ENCODE peak calls at places on chromosomes 5 and 9, in eight cellular contexts. P, C, Z, J, S, Q, E and B are unnamed samples.

GRCh38 chr5:83632874-83633273 is 87.8 kb downstream of the HAPLN1 start:
- DNase-seq in P (no peak), C (peak), Z (no peak), J (peak), S (no peak), Q (peak), E (peak), B (no peak)

GRCh38 chr5:14766591-14766990 is 102.1 kb downstream of the OTULIN start:
- DNase-seq in P (no peak), C (no peak), Z (no peak), J (no peak), S (no peak), Q (no peak), E (no peak), B (no peak)

GRCh38 chr5:142000709-142001484 is 11.9 kb downstream of the GNPDA1 start:
- DNase-seq in P (no peak), C (no peak), Z (no peak), J (peak), S (no peak), Q (peak), E (no peak), B (no peak)

GRCh38 chr9:89623925-89624420 is 19.2 kb downstream of the GADD45G start:
- DNase-seq in P (no peak), C (no peak), Z (no peak), J (no peak), S (no peak), Q (no peak), E (no peak), B (peak)

GRCh38 chr5:59698774-59699173 is 194.8 kb downstream of the PDE4D start:
- DNase-seq in P (no peak), C (no peak), Z (no peak), J (no peak), S (no peak), Q (no peak), E (no peak), B (no peak)

GRCh38 chr5:14190194-14191164 is 47.3 kb downstream of the TRIO start:
- DNase-seq in P (no peak), C (peak), Z (no peak), J (peak), S (no peak), Q (peak), E (peak), B (no peak)

GRCh38 chr9:101711330-101711941 is 27.0 kb downstream of the GRIN3A start:
- DNase-seq in P (peak), C (peak), Z (no peak), J (peak), S (no peak), Q (no peak), E (no peak), B (no peak)

GRCh38 chr5:173671121-173671949 is 54.9 kb upstream of the BOD1 start:
- DNase-seq in P (no peak), C (no peak), Z (no peak), J (peak), S (no peak), Q (no peak), E (peak), B (no peak)

GRCh38 chr9:135144581-135145108 is 57.2 kb downstream of the OLFM1 start:
- DNase-seq in P (no peak), C (no peak), Z (no peak), J (no peak), S (no peak), Q (no peak), E (no peak), B (no peak)

GRCh38 chr5:142644640-142645361 is 41.1 kb downstream of the FGF1 start:
- DNase-seq in P (no peak), C (peak), Z (no peak), J (peak), S (no peak), Q (peak), E (peak), B (no peak)

GRCh38 chr9:96418920-96419690 is 935 bp upstream of the ZNF367 start:
- DNase-seq in P (peak), C (peak), Z (peak), J (peak), S (peak), Q (peak), E (peak), B (peak)

GRCh38 chr9:130987738-130988399 is 21.1 kb upstream of the LAMC3 start:
- DNase-seq in P (no peak), C (no peak), Z (no peak), J (no peak), S (no peak), Q (no peak), E (no peak), B (no peak)

GRCh38 chr5:146785065-146785464 is 93.5 kb downstream of the PPP2R2B start:
- DNase-seq in P (no peak), C (no peak), Z (no peak), J (peak), S (no peak), Q (no peak), E (no peak), B (no peak)

GRCh38 chr9:82961504-82962125 is 101.3 kb downstream of the RASEF start:
- DNase-seq in P (peak), C (peak), Z (peak), J (peak), S (no peak), Q (peak), E (peak), B (no peak)

GRCh38 chr5:143219696-143220095 is 183.8 kb downstream of the NR3C1 start:
- DNase-seq in P (no peak), C (no peak), Z (no peak), J (peak), S (no peak), Q (no peak), E (peak), B (no peak)

GRCh38 chr5:160169326-160169725 is 50.1 kb upstream of the PWWP2A start:
- DNase-seq in P (no peak), C (no peak), Z (no peak), J (peak), S (no peak), Q (peak), E (peak), B (no peak)

GRCh38 chr5:174755103-174755502 is 30.7 kb downstream of the MSX2 start:
- DNase-seq in P (no peak), C (no peak), Z (no peak), J (peak), S (no peak), Q (no peak), E (peak), B (no peak)

GRCh38 chr5:14444161-14444560 is 137.4 kb upstream of the OTULINL start:
- DNase-seq in P (no peak), C (no peak), Z (no peak), J (no peak), S (no peak), Q (no peak), E (no peak), B (no peak)

GRCh38 chr5:125487231-125487630 is 740.8 kb upstream of the ZNF608 start:
- DNase-seq in P (no peak), C (no peak), Z (no peak), J (peak), S (no peak), Q (no peak), E (no peak), B (no peak)

GRCh38 chr9:105637787-105638395 is 24.4 kb upstream of the TAL2 start:
- DNase-seq in P (no peak), C (no peak), Z (no peak), J (peak), S (no peak), Q (peak), E (no peak), B (no peak)
- TF ChIP-seq CTCF in P (peak), C (peak), Z (peak), J (peak), S (peak), Q (peak), E (peak), B (peak)

DNA sequence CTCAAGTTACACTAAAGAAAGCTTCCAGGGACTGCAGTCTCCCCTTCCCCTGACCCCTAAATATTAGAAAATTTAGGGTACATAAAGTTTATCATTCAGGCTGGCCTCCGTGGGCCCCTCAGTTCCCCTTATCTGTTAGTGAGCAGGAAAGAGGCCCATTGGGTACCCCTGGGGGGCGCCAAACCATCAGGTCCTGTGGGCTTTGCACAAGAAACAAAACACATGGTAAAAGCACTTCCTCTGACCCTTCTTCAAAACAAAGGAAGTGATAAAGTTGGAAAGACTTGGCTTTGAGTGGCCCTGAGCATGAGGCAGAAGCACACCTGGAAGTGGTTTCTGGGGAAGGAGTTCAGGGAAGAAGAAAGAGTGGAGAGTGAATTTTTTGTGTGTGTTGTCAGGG is 213.0 kb downstream of the SMARCA2 start:
- DNase-seq in P (peak), C (no peak), Z (no peak), J (no peak), S (no peak), Q (no peak), E (no peak), B (no peak)
- TF ChIP-seq CTCF in P (peak), C (peak), Z (peak), J (peak), S (peak), Q (peak), E (peak), B (peak)

GRCh38 chr5:1671351-1671750 is 128.3 kb downstream of the MRPL36 start:
- DNase-seq in P (no peak), C (no peak), Z (no peak), J (no peak), S (no peak), Q (no peak), E (no peak), B (no peak)
- TF ChIP-seq CTCF in P (no peak), C (no peak), Z (no peak), J (no peak), S (no peak), Q (no peak), E (no peak), B (no peak)

GRCh38 chr9:92767078-92768054 is 2.7 kb upstream of the BICD2 start:
- DNase-seq in P (no peak), C (no peak), Z (no peak), J (no peak), S (no peak), Q (no peak), E (no peak), B (no peak)

GRCh38 chr9:92769276-92769675 is 4.6 kb upstream of the BICD2 start:
- DNase-seq in P (no peak), C (no peak), Z (no peak), J (no peak), S (no peak), Q (no peak), E (no peak), B (peak)

GRCh38 chr9:92773810-92774209 is 9.2 kb upstream of the BICD2 start:
- DNase-seq in P (no peak), C (no peak), Z (no peak), J (no peak), S (no peak), Q (no peak), E (no peak), B (no peak)

GRCh38 chr9:92771309-92771708 is 6.7 kb upstream of the BICD2 start:
- DNase-seq in P (no peak), C (no peak), Z (no peak), J (no peak), S (no peak), Q (peak), E (no peak), B (no peak)

DNA sequence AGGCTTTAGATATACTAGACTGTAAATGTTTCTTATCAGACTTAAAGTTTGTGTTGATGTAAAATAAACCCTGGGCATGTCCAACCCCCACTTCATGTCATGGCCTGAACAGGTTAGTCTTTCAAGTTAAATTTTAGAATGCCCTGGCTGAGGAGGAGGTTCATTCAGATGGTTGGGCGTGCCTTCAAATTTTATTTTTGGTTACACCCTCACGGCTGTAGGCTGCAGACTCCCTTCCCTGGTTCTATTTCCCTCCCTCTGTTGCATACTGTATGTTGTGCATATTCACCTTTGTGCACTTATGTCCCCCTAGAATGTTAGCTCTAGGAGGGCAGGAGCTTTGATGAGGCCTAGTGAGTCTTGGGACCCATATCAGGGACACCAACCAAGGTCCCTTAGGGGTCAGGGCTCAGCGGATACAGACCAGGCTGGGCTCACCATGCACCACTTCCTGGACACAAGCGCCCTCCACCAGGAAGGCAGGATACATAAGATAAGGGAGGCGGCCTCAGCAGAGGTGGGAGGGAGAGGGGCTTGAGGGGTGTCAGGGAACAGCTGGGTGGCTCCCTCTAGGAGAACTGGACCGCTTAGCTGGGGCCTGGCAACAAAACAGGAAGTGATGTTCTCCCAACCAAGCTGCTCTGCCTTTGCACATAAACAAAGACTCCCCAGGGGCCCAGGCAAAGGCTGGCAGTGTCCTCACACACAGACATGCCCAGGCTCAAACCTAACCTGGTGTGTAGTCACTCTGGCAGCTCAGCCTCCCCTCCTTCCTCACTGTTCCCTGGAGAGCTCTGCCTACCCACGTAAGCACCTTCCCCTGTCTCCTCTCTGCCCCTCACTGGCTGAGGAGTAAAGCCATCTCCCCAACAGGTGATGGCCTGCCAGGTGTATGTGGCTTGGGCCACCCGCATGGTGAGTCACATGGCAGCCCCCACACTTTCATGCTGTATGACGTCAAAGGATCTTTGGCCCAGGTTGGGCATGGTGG is 5.7 kb upstream of the BICD2 start:
- DNase-seq in P (no peak), C (no peak), Z (no peak), J (peak), S (peak), Q (peak), E (no peak), B (peak)
- TF ChIP-seq CTCF in P (no peak), C (no peak), Z (no peak), J (no peak), S (no peak), Q (peak), E (no peak), B (no peak)

DNA sequence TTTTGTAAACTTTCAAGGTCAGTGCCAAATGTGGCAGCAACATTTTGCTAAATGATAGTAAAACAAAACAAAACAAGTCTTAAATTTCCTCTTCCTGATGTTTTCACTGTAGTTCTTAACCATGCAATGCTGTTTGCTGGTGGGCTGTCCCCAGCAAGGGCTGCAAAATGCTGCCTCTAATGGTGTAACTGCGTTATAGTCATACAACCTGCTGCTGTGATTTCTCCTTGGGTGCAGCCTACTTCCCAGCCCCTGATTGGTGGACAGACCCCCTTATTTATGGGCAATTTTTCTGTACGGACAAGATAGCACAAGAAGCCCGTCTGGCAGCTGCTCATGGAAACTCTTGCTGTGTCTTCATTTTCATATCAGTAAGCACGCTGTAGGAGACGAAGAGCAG is 26.6 kb upstream of the PIP5K1B start:
- DNase-seq in P (peak), C (no peak), Z (no peak), J (peak), S (no peak), Q (no peak), E (no peak), B (no peak)
- TF ChIP-seq CTCF in P (peak), C (no peak), Z (peak), J (no peak), S (peak), Q (no peak), E (peak), B (no peak)

DNA sequence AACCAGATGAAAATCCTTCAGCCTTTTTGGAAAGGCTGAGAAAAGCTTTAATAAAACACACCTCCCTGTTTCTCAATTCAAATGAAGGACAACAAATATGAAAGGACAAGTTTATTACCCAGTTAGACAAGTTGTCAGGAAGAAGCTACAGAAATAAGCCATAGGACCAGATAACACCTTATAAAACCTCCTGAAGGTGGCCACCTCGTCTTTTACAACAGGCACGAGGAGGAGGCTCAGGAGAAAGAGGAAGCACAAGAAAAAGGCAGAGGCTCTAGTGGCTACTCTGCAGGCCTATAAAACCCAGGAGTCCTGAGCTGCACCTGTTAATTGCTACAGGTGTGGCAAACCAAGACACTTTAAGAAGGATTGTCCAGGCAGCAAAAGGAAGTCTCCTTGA is 352.1 kb upstream of the CDH18 start:
- DNase-seq in P (no peak), C (no peak), Z (no peak), J (no peak), S (no peak), Q (no peak), E (no peak), B (no peak)
- TF ChIP-seq CTCF in P (no peak), C (no peak), Z (no peak), J (no peak), S (no peak), Q (no peak), E (no peak), B (no peak)

GRCh38 chr5:61354199-61354598 is 22.1 kb downstream of the ZSWIM6 start:
- DNase-seq in P (no peak), C (no peak), Z (no peak), J (no peak), S (no peak), Q (no peak), E (no peak), B (no peak)

GRCh38 chr5:61352612-61353156 is 20.6 kb downstream of the ZSWIM6 start:
- DNase-seq in P (no peak), C (no peak), Z (no peak), J (no peak), S (no peak), Q (no peak), E (no peak), B (no peak)

GRCh38 chr5:61362796-61363364 is 30.8 kb downstream of the ZSWIM6 start:
- DNase-seq in P (no peak), C (no peak), Z (no peak), J (peak), S (no peak), Q (no peak), E (peak), B (no peak)

GRCh38 chr5:61353293-61353692 is 21.2 kb downstream of the ZSWIM6 start:
- DNase-seq in P (no peak), C (no peak), Z (no peak), J (no peak), S (no peak), Q (no peak), E (no peak), B (no peak)

GRCh38 chr5:61357745-61358144 is 25.7 kb downstream of the ZSWIM6 start:
- DNase-seq in P (no peak), C (no peak), Z (no peak), J (peak), S (no peak), Q (peak), E (no peak), B (no peak)
- TF ChIP-seq CTCF in P (peak), C (peak), Z (peak), J (peak), S (peak), Q (peak), E (peak), B (peak)